ENCODE peak calls at places on chromosomes 13 and 19, in ten cellular contexts. U is ELF-1; N is heart left ventricle; A is T-helper 2 cell; O is NCI-H748 treated with DMSO at 0.1 percent for 48 hours; Z is CD14-positive monocyte; M is HTR-8/SVneo; E is stimulated activated CD4-positive, alpha-beta T cell treated with anti-CD3 and anti-CD28 coated beads, TNF-alpha, amount 100 ng/mL, for 24 hours; C is H9; L is left colon. F is an unnamed sample.

GRCh38 chr13:50577806-50578205 is 265.7 kb downstream of the DLEU7 start:
- DNase-seq in U (no peak), N (no peak), A (no peak), O (no peak), Z (no peak), M (no peak), E (no peak), C (no peak), L (no peak), F (no peak)

GRCh38 chr13:43822969-43823368 is 36.2 kb upstream of the ENOX1 start:
- DNase-seq in U (no peak), N (no peak), A (no peak), O (no peak), Z (no peak), M (no peak), E (no peak), C (no peak), L (no peak), F (no peak)

GRCh38 chr13:95714142-95714832 is 37.3 kb downstream of the DNAJC3 start:
- DNase-seq in U (no peak), N (no peak), A (no peak), O (no peak), Z (no peak), M (no peak), E (no peak), C (no peak), L (no peak), F (no peak)

GRCh38 chr13:37868691-37869505 is 674 bp downstream of the TRPC4 start:
- DNase-seq in U (peak; percentile 24), N (no peak), A (no peak), O (peak; percentile 5), Z (no peak), M (no peak), E (no peak), C (peak; percentile 38), L (peak; percentile 3), F (no peak)

GRCh38 chr19:38183227-38183914 is 40.7 kb downstream of the DPF1 start:
- DNase-seq in U (peak; percentile 80), N (peak; percentile 57), A (no peak), O (no peak), Z (no peak), M (no peak), E (no peak), C (peak; percentile 82), L (peak; percentile 12), F (no peak)

GRCh38 chr19:14237011-14237941 is 31.3 kb upstream of the ADGRL1 start:
- DNase-seq in U (no peak), N (no peak), A (peak; percentile 28), O (no peak), Z (no peak), M (no peak), E (no peak), C (no peak), L (peak; percentile 12), F (no peak)

GRCh38 chr13:36395280-36395679 is 37.0 kb upstream of the CCNA1 start:
- DNase-seq in U (no peak), N (no peak), A (peak; percentile 13), O (peak; percentile 18), Z (no peak), M (peak; percentile 14), E (no peak), C (no peak), L (no peak), F (no peak)

GRCh38 chr19:46426506-46427162 is 2.1 kb downstream of the PNMA8C start:
- DNase-seq in U (peak; percentile 86), N (peak; percentile 79), A (peak; percentile 38), O (peak; percentile 83), Z (no peak), M (peak; percentile 56), E (no peak), C (peak; percentile 85), L (peak; percentile 46), F (peak; percentile 39)

GRCh38 chr13:112849500-112849899 is 119.5 kb upstream of the MCF2L start:
- DNase-seq in U (no peak), N (no peak), A (peak; percentile 19), O (peak; percentile 97), Z (no peak), M (no peak), E (no peak), C (no peak), L (no peak), F (no peak)

GRCh38 chr19:7844951-7845350 is 14.9 kb downstream of the EVI5L start:
- DNase-seq in U (no peak), N (no peak), A (no peak), O (no peak), Z (no peak), M (no peak), E (no peak), C (peak; percentile 21), L (no peak), F (no peak)